ENCODE peak calls at places on chromosomes 6 and 20, in four cellular contexts. One of them, this sample, is unnamed.

GRCh38 chr6:136226027-136226673 is 24.0 kb downstream of the MTFR2 start:
- DNase-seq in T-helper 9 cell: peak; percentile 46
- DNase-seq in stimulated activated CD4-positive, alpha-beta T cell treated with anti-CD3 and anti-CD28 coated beads, Interleukin-1b, Interleukin-23, amount 100 ng/mL, for 24 hours: no peak
- DNase-seq in HT1080: peak; percentile 59
- DNase-seq in this sample: peak; percentile 59

GRCh38 chr6:1502041-1502440 is 107.7 kb upstream of the FOXC1 start:
- DNase-seq in HT1080: no peak
- DNase-seq in T-helper 9 cell: no peak
- DNase-seq in stimulated activated CD4-positive, alpha-beta T cell treated with anti-CD3 and anti-CD28 coated beads, Interleukin-1b, Interleukin-23, amount 100 ng/mL, for 24 hours: no peak
- DNase-seq in this sample: no peak

GRCh38 chr6:27541212-27541931 is 68.5 kb upstream of the ZNF184 start:
- DNase-seq in stimulated activated CD4-positive, alpha-beta T cell treated with anti-CD3 and anti-CD28 coated beads, Interleukin-1b, Interleukin-23, amount 100 ng/mL, for 24 hours: no peak
- DNase-seq in HT1080: peak; percentile 82
- DNase-seq in T-helper 9 cell: no peak
- DNase-seq in this sample: peak; percentile 56

GRCh38 chr6:50936277-50936681 is 117.6 kb downstream of the TFAP2B start:
- DNase-seq in T-helper 9 cell: no peak
- DNase-seq in stimulated activated CD4-positive, alpha-beta T cell treated with anti-CD3 and anti-CD28 coated beads, Interleukin-1b, Interleukin-23, amount 100 ng/mL, for 24 hours: no peak
- DNase-seq in HT1080: no peak
- DNase-seq in this sample: no peak

GRCh38 chr6:105483492-105483891 is 80.6 kb upstream of the PREP start:
- DNase-seq in HT1080: peak; percentile 30
- DNase-seq in stimulated activated CD4-positive, alpha-beta T cell treated with anti-CD3 and anti-CD28 coated beads, Interleukin-1b, Interleukin-23, amount 100 ng/mL, for 24 hours: no peak
- DNase-seq in T-helper 9 cell: no peak
- DNase-seq in this sample: no peak

GRCh38 chr6:64497634-64498033 is 862.0 kb downstream of the PHF3 start:
- DNase-seq in stimulated activated CD4-positive, alpha-beta T cell treated with anti-CD3 and anti-CD28 coated beads, Interleukin-1b, Interleukin-23, amount 100 ng/mL, for 24 hours: no peak
- DNase-seq in HT1080: no peak
- DNase-seq in T-helper 9 cell: no peak
- DNase-seq in this sample: no peak

GRCh38 chr6:25602680-25602982 is 49.4 kb upstream of the SCGN start:
- DNase-seq in T-helper 9 cell: no peak
- DNase-seq in stimulated activated CD4-positive, alpha-beta T cell treated with anti-CD3 and anti-CD28 coated beads, Interleukin-1b, Interleukin-23, amount 100 ng/mL, for 24 hours: no peak
- DNase-seq in HT1080: no peak
- DNase-seq in this sample: no peak

GRCh38 chr20:4633780-4634179 is 87.9 kb upstream of the PRND start:
- DNase-seq in HT1080: peak; percentile 92
- DNase-seq in stimulated activated CD4-positive, alpha-beta T cell treated with anti-CD3 and anti-CD28 coated beads, Interleukin-1b, Interleukin-23, amount 100 ng/mL, for 24 hours: no peak
- DNase-seq in T-helper 9 cell: no peak
- DNase-seq in this sample: no peak

GRCh38 chr6:115415378-115415777 is 645.3 kb downstream of the FRK start:
- DNase-seq in stimulated activated CD4-positive, alpha-beta T cell treated with anti-CD3 and anti-CD28 coated beads, Interleukin-1b, Interleukin-23, amount 100 ng/mL, for 24 hours: no peak
- DNase-seq in T-helper 9 cell: no peak
- DNase-seq in HT1080: no peak
- DNase-seq in this sample: no peak

GRCh38 chr6:107105511-107106116 is 9.7 kb downstream of the BEND3 start:
- DNase-seq in stimulated activated CD4-positive, alpha-beta T cell treated with anti-CD3 and anti-CD28 coated beads, Interleukin-1b, Interleukin-23, amount 100 ng/mL, for 24 hours: no peak
- DNase-seq in HT1080: no peak
- DNase-seq in T-helper 9 cell: no peak
- DNase-seq in this sample: no peak

GRCh38 chr6:159935633-159936032 is 33.2 kb upstream of the IGF2R start:
- DNase-seq in stimulated activated CD4-positive, alpha-beta T cell treated with anti-CD3 and anti-CD28 coated beads, Interleukin-1b, Interleukin-23, amount 100 ng/mL, for 24 hours: no peak
- DNase-seq in T-helper 9 cell: no peak
- DNase-seq in HT1080: peak; percentile 27
- DNase-seq in this sample: no peak

GRCh38 chr6:89044988-89045387 is 35.6 kb upstream of the PNRC1 start:
- DNase-seq in T-helper 9 cell: no peak
- DNase-seq in stimulated activated CD4-positive, alpha-beta T cell treated with anti-CD3 and anti-CD28 coated beads, Interleukin-1b, Interleukin-23, amount 100 ng/mL, for 24 hours: no peak
- DNase-seq in HT1080: no peak
- DNase-seq in this sample: no peak

GRCh38 chr6:68876792-68877493 is 241.9 kb downstream of the ADGRB3 start:
- DNase-seq in HT1080: peak; percentile 18
- DNase-seq in T-helper 9 cell: no peak
- DNase-seq in stimulated activated CD4-positive, alpha-beta T cell treated with anti-CD3 and anti-CD28 coated beads, Interleukin-1b, Interleukin-23, amount 100 ng/mL, for 24 hours: no peak
- DNase-seq in this sample: peak; percentile 3

GRCh38 chr6:11714116-11714797 is 64.3 kb downstream of the ADTRP start:
- DNase-seq in stimulated activated CD4-positive, alpha-beta T cell treated with anti-CD3 and anti-CD28 coated beads, Interleukin-1b, Interleukin-23, amount 100 ng/mL, for 24 hours: no peak
- DNase-seq in T-helper 9 cell: no peak
- DNase-seq in HT1080: no peak
- DNase-seq in this sample: no peak

GRCh38 chr6:163415176-163415619 is 680 bp downstream of the QKI start:
- DNase-seq in stimulated activated CD4-positive, alpha-beta T cell treated with anti-CD3 and anti-CD28 coated beads, Interleukin-1b, Interleukin-23, amount 100 ng/mL, for 24 hours: no peak
- DNase-seq in HT1080: no peak
- DNase-seq in T-helper 9 cell: peak; percentile 23
- DNase-seq in this sample: no peak

GRCh38 chr6:45663181-45664180 is 285.7 kb upstream of the SUPT3H start:
- DNase-seq in stimulated activated CD4-positive, alpha-beta T cell treated with anti-CD3 and anti-CD28 coated beads, Interleukin-1b, Interleukin-23, amount 100 ng/mL, for 24 hours: no peak
- DNase-seq in T-helper 9 cell: peak; percentile 15
- DNase-seq in HT1080: no peak
- DNase-seq in this sample: no peak

GRCh38 chr20:754904-755303 is 13.4 kb downstream of the SLC52A3 start:
- DNase-seq in HT1080: no peak
- DNase-seq in T-helper 9 cell: no peak
- DNase-seq in stimulated activated CD4-positive, alpha-beta T cell treated with anti-CD3 and anti-CD28 coated beads, Interleukin-1b, Interleukin-23, amount 100 ng/mL, for 24 hours: no peak
- DNase-seq in this sample: no peak

GRCh38 chr6:126176266-126176665 is 163.6 kb upstream of the CENPW start:
- DNase-seq in T-helper 9 cell: no peak
- DNase-seq in HT1080: peak; percentile 29
- DNase-seq in stimulated activated CD4-positive, alpha-beta T cell treated with anti-CD3 and anti-CD28 coated beads, Interleukin-1b, Interleukin-23, amount 100 ng/mL, for 24 hours: no peak
- DNase-seq in this sample: peak; percentile 18

GRCh38 chr6:79525272-79526100 is 11.7 kb downstream of the LCA5 start:
- DNase-seq in stimulated activated CD4-positive, alpha-beta T cell treated with anti-CD3 and anti-CD28 coated beads, Interleukin-1b, Interleukin-23, amount 100 ng/mL, for 24 hours: no peak
- DNase-seq in T-helper 9 cell: no peak
- DNase-seq in HT1080: no peak
- DNase-seq in this sample: peak; percentile 91

GRCh38 chr6:25251426-25251825 is 27.7 kb upstream of the CARMIL1 start:
- DNase-seq in stimulated activated CD4-positive, alpha-beta T cell treated with anti-CD3 and anti-CD28 coated beads, Interleukin-1b, Interleukin-23, amount 100 ng/mL, for 24 hours: no peak
- DNase-seq in T-helper 9 cell: no peak
- DNase-seq in HT1080: no peak
- DNase-seq in this sample: no peak

GRCh38 chr20:5689451-5689850 is 60.8 kb upstream of the SHLD1 start:
- DNase-seq in HT1080: no peak
- DNase-seq in T-helper 9 cell: no peak
- DNase-seq in stimulated activated CD4-positive, alpha-beta T cell treated with anti-CD3 and anti-CD28 coated beads, Interleukin-1b, Interleukin-23, amount 100 ng/mL, for 24 hours: no peak
- DNase-seq in this sample: peak; percentile 47

GRCh38 chr6:6033858-6034257 is 27.1 kb upstream of the NRN1 start:
- DNase-seq in T-helper 9 cell: no peak
- DNase-seq in stimulated activated CD4-positive, alpha-beta T cell treated with anti-CD3 and anti-CD28 coated beads, Interleukin-1b, Interleukin-23, amount 100 ng/mL, for 24 hours: no peak
- DNase-seq in HT1080: no peak
- DNase-seq in this sample: no peak

GRCh38 chr6:48068326-48069191 is 42.4 kb downstream of the PTCHD4 start:
- DNase-seq in stimulated activated CD4-positive, alpha-beta T cell treated with anti-CD3 and anti-CD28 coated beads, Interleukin-1b, Interleukin-23, amount 100 ng/mL, for 24 hours: no peak
- DNase-seq in T-helper 9 cell: no peak
- DNase-seq in HT1080: no peak
- DNase-seq in this sample: no peak

GRCh38 chr6:35754452-35755321 is 17.9 kb downstream of the ARMC12 start:
- DNase-seq in stimulated activated CD4-positive, alpha-beta T cell treated with anti-CD3 and anti-CD28 coated beads, Interleukin-1b, Interleukin-23, amount 100 ng/mL, for 24 hours: no peak
- DNase-seq in HT1080: peak; percentile 38
- DNase-seq in T-helper 9 cell: no peak
- DNase-seq in this sample: no peak

GRCh38 chr6:34465551-34466241 is at the start of gene PACSIN1:
- DNase-seq in T-helper 9 cell: no peak
- DNase-seq in HT1080: no peak
- DNase-seq in stimulated activated CD4-positive, alpha-beta T cell treated with anti-CD3 and anti-CD28 coated beads, Interleukin-1b, Interleukin-23, amount 100 ng/mL, for 24 hours: no peak
- DNase-seq in this sample: no peak

GRCh38 chr6:100309174-100309573 is 155.5 kb downstream of the SIM1 start:
- DNase-seq in stimulated activated CD4-positive, alpha-beta T cell treated with anti-CD3 and anti-CD28 coated beads, Interleukin-1b, Interleukin-23, amount 100 ng/mL, for 24 hours: no peak
- DNase-seq in HT1080: no peak
- DNase-seq in T-helper 9 cell: no peak
- DNase-seq in this sample: no peak

GRCh38 chr20:49539481-49540231 is 28.3 kb downstream of the PTGIS start:
- DNase-seq in T-helper 9 cell: no peak
- DNase-seq in stimulated activated CD4-positive, alpha-beta T cell treated with anti-CD3 and anti-CD28 coated beads, Interleukin-1b, Interleukin-23, amount 100 ng/mL, for 24 hours: no peak
- DNase-seq in HT1080: no peak
- DNase-seq in this sample: no peak

GRCh38 chr6:15621203-15622044 is 41.4 kb downstream of the DTNBP1 start:
- DNase-seq in T-helper 9 cell: no peak
- DNase-seq in HT1080: peak; percentile 4
- DNase-seq in stimulated activated CD4-positive, alpha-beta T cell treated with anti-CD3 and anti-CD28 coated beads, Interleukin-1b, Interleukin-23, amount 100 ng/mL, for 24 hours: no peak
- DNase-seq in this sample: no peak

GRCh38 chr6:33192105-33192646 is at the start of gene COL11A2:
- DNase-seq in T-helper 9 cell: no peak
- DNase-seq in HT1080: no peak
- DNase-seq in stimulated activated CD4-positive, alpha-beta T cell treated with anti-CD3 and anti-CD28 coated beads, Interleukin-1b, Interleukin-23, amount 100 ng/mL, for 24 hours: no peak
- DNase-seq in this sample: no peak

GRCh38 chr6:7545509-7546369 is 4.3 kb downstream of the DSP start:
- DNase-seq in T-helper 9 cell: no peak
- DNase-seq in stimulated activated CD4-positive, alpha-beta T cell treated with anti-CD3 and anti-CD28 coated beads, Interleukin-1b, Interleukin-23, amount 100 ng/mL, for 24 hours: no peak
- DNase-seq in HT1080: no peak
- DNase-seq in this sample: no peak

GRCh38 chr6:36314221-36315014 is 22.3 kb downstream of the BNIP5 start:
- DNase-seq in stimulated activated CD4-positive, alpha-beta T cell treated with anti-CD3 and anti-CD28 coated beads, Interleukin-1b, Interleukin-23, amount 100 ng/mL, for 24 hours: no peak
- DNase-seq in T-helper 9 cell: no peak
- DNase-seq in HT1080: peak; percentile 17
- DNase-seq in this sample: no peak

GRCh38 chr20:3541887-3542721 is 71.3 kb downstream of the ATRN start:
- DNase-seq in T-helper 9 cell: no peak
- DNase-seq in HT1080: no peak
- DNase-seq in stimulated activated CD4-positive, alpha-beta T cell treated with anti-CD3 and anti-CD28 coated beads, Interleukin-1b, Interleukin-23, amount 100 ng/mL, for 24 hours: no peak
- DNase-seq in this sample: peak; percentile 98

GRCh38 chr20:16392346-16392745 is 180.9 kb downstream of the KIF16B start:
- DNase-seq in T-helper 9 cell: no peak
- DNase-seq in HT1080: no peak
- DNase-seq in stimulated activated CD4-positive, alpha-beta T cell treated with anti-CD3 and anti-CD28 coated beads, Interleukin-1b, Interleukin-23, amount 100 ng/mL, for 24 hours: no peak
- DNase-seq in this sample: no peak

This sample was measured in HepG2.